ENCODE peak calls at places on chromosomes 5 and 9, in five cellular contexts. One of them, this sample, is unnamed.

GRCh38 chr9:117034862-117035261 is 347.8 kb downstream of the TRIM32 start:
- DNase-seq in left ventricle myocardium inferior: no peak
- DNase-seq in omental fat pad: no peak
- DNase-seq in mucosa of descending colon: peak
- DNase-seq in prostate gland: no peak
- DNase-seq in this sample: no peak

GRCh38 chr9:131098391-131099087 is 2.2 kb downstream of the AIF1L start:
- DNase-seq in mucosa of descending colon: no peak
- DNase-seq in left ventricle myocardium inferior: no peak
- DNase-seq in omental fat pad: no peak
- DNase-seq in prostate gland: no peak
- DNase-seq in this sample: no peak

GRCh38 chr5:150126921-150127265 is 28.8 kb downstream of the PDGFRB start:
- DNase-seq in mucosa of descending colon: no peak
- DNase-seq in omental fat pad: no peak
- DNase-seq in prostate gland: no peak
- DNase-seq in left ventricle myocardium inferior: no peak
- DNase-seq in this sample: no peak

GRCh38 chr9:21672762-21673161 is 129.7 kb upstream of the MTAP start:
- DNase-seq in prostate gland: no peak
- DNase-seq in left ventricle myocardium inferior: no peak
- DNase-seq in mucosa of descending colon: no peak
- DNase-seq in omental fat pad: no peak
- DNase-seq in this sample: no peak

GRCh38 chr9:21392270-21392669 is 7.1 kb upstream of the IFNA2 start:
- DNase-seq in left ventricle myocardium inferior: no peak
- DNase-seq in prostate gland: no peak
- DNase-seq in mucosa of descending colon: no peak
- DNase-seq in omental fat pad: no peak
- DNase-seq in this sample: no peak

GRCh38 chr5:547086-547924 is 23.1 kb upstream of the SLC9A3 start:
- DNase-seq in mucosa of descending colon: no peak
- DNase-seq in prostate gland: no peak
- DNase-seq in left ventricle myocardium inferior: peak
- DNase-seq in omental fat pad: no peak
- DNase-seq in this sample: peak

GRCh38 chr5:8628521-8628920 is 759.6 kb downstream of the MTRR start:
- DNase-seq in left ventricle myocardium inferior: no peak
- DNase-seq in mucosa of descending colon: no peak
- DNase-seq in omental fat pad: no peak
- DNase-seq in prostate gland: no peak
- DNase-seq in this sample: no peak

GRCh38 chr9:134681061-134681661 is 39.6 kb downstream of the COL5A1 start:
- DNase-seq in prostate gland: no peak
- DNase-seq in mucosa of descending colon: no peak
- DNase-seq in left ventricle myocardium inferior: no peak
- DNase-seq in omental fat pad: no peak
- DNase-seq in this sample: peak

GRCh38 chr9:71249729-71250317 is 128.4 kb upstream of the TRPM3 start:
- DNase-seq in left ventricle myocardium inferior: no peak
- DNase-seq in omental fat pad: no peak
- DNase-seq in mucosa of descending colon: peak
- DNase-seq in prostate gland: peak
- DNase-seq in this sample: no peak

GRCh38 chr5:72477644-72478043 is 29.6 kb downstream of the ZNF366 start:
- DNase-seq in mucosa of descending colon: no peak
- DNase-seq in left ventricle myocardium inferior: no peak
- DNase-seq in omental fat pad: no peak
- DNase-seq in prostate gland: no peak
- DNase-seq in this sample: no peak

GRCh38 chr5:135264451-135265445 is 134.3 kb downstream of the MACROH2A1 start:
- DNase-seq in left ventricle myocardium inferior: no peak
- DNase-seq in omental fat pad: no peak
- DNase-seq in mucosa of descending colon: no peak
- DNase-seq in prostate gland: no peak
- DNase-seq in this sample: no peak

GRCh38 chr5:123438244-123438643 is 15.0 kb upstream of the CEP120 start:
- DNase-seq in omental fat pad: no peak
- DNase-seq in mucosa of descending colon: no peak
- DNase-seq in prostate gland: no peak
- DNase-seq in left ventricle myocardium inferior: no peak
- DNase-seq in this sample: no peak

GRCh38 chr5:138753794-138754698 is 821 bp downstream of the CTNNA1 start:
- DNase-seq in prostate gland: peak
- DNase-seq in mucosa of descending colon: peak
- DNase-seq in left ventricle myocardium inferior: peak
- DNase-seq in omental fat pad: peak
- DNase-seq in this sample: peak

GRCh38 chr9:32525506-32525905 is 490 bp downstream of the RIGI start:
- DNase-seq in mucosa of descending colon: peak
- DNase-seq in left ventricle myocardium inferior: no peak
- DNase-seq in prostate gland: peak
- DNase-seq in omental fat pad: no peak
- DNase-seq in this sample: no peak

GRCh38 chr5:149355688-149356087 is 2.2 kb upstream of the PCYOX1L start:
- DNase-seq in mucosa of descending colon: no peak
- DNase-seq in omental fat pad: no peak
- DNase-seq in left ventricle myocardium inferior: no peak
- DNase-seq in prostate gland: no peak
- DNase-seq in this sample: no peak

GRCh38 chr9:77945798-77946197 is 85.8 kb downstream of the GNAQ start:
- DNase-seq in mucosa of descending colon: no peak
- DNase-seq in prostate gland: no peak
- DNase-seq in left ventricle myocardium inferior: no peak
- DNase-seq in omental fat pad: no peak
- DNase-seq in this sample: no peak

GRCh38 chr5:140965905-140966292 is 377 bp upstream of the PCDHAC2 start:
- DNase-seq in omental fat pad: no peak
- DNase-seq in mucosa of descending colon: no peak
- DNase-seq in left ventricle myocardium inferior: no peak
- DNase-seq in prostate gland: no peak
- DNase-seq in this sample: no peak

GRCh38 chr5:60945760-60946253 is 802 bp downstream of the NDUFAF2 start:
- DNase-seq in mucosa of descending colon: peak
- DNase-seq in prostate gland: peak
- DNase-seq in omental fat pad: peak
- DNase-seq in left ventricle myocardium inferior: no peak
- DNase-seq in this sample: no peak

GRCh38 chr9:80410106-80410505 is 838.3 kb downstream of the TLE4 start:
- DNase-seq in mucosa of descending colon: peak
- DNase-seq in omental fat pad: no peak
- DNase-seq in left ventricle myocardium inferior: no peak
- DNase-seq in prostate gland: no peak
- DNase-seq in this sample: no peak

GRCh38 chr5:82106806-82107205 is 135.0 kb downstream of the ATG10 start:
- DNase-seq in prostate gland: no peak
- DNase-seq in omental fat pad: no peak
- DNase-seq in mucosa of descending colon: no peak
- DNase-seq in left ventricle myocardium inferior: no peak
- DNase-seq in this sample: no peak

DNA sequence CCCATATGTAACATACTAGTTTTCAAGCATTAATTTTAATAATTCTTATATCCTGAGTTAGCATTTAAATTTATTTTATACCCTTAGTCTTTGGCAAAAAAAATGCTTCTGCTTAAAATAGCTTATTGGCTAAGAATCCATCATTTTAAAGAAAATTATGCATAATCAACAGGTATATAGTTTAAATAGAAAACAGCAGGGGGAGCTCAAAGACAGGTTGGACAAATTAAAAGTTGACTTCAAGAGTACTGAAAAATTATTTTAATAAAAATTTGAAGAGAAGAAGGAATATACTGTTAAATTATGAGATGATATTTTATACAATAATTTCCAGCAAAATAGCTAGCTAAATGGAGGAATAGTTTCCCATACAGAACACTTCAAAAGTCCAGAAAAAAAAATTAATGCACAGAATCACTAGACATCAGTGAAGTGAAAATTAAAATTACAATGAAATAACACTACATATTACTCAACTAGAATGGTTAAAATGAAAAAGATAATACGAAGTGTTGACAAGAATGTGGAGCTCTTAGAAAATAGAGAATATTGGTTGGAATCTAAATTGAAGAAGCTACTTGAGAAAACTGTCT is 387.1 kb downstream of the PDE4D start:
- DNase-seq in mucosa of descending colon: no peak
- DNase-seq in omental fat pad: no peak
- DNase-seq in prostate gland: no peak
- DNase-seq in left ventricle myocardium inferior: no peak
- DNase-seq in this sample: no peak
- TF ChIP-seq CTCF in mucosa of descending colon: no peak
- TF ChIP-seq CTCF in omental fat pad: no peak
- TF ChIP-seq CTCF in prostate gland: peak
- TF ChIP-seq CTCF in left ventricle myocardium inferior: peak
- TF ChIP-seq CTCF in this sample: peak

GRCh38 chr5:173554989-173555705 is 61.3 kb downstream of the BOD1 start:
- DNase-seq in left ventricle myocardium inferior: no peak
- DNase-seq in mucosa of descending colon: no peak
- DNase-seq in prostate gland: peak
- DNase-seq in omental fat pad: no peak
- DNase-seq in this sample: no peak

GRCh38 chr5:173557123-173557903 is 59.1 kb downstream of the BOD1 start:
- DNase-seq in mucosa of descending colon: no peak
- DNase-seq in prostate gland: no peak
- DNase-seq in omental fat pad: no peak
- DNase-seq in left ventricle myocardium inferior: no peak
- DNase-seq in this sample: no peak

GRCh38 chr5:173550641-173551040 is 65.8 kb downstream of the BOD1 start:
- DNase-seq in omental fat pad: no peak
- DNase-seq in left ventricle myocardium inferior: no peak
- DNase-seq in mucosa of descending colon: no peak
- DNase-seq in prostate gland: no peak
- DNase-seq in this sample: no peak

GRCh38 chr5:173556142-173557028 is 60.1 kb downstream of the BOD1 start:
- DNase-seq in mucosa of descending colon: no peak
- DNase-seq in left ventricle myocardium inferior: no peak
- DNase-seq in omental fat pad: no peak
- DNase-seq in prostate gland: no peak
- DNase-seq in this sample: no peak

GRCh38 chr5:173554038-173554955 is 62.2 kb downstream of the BOD1 start:
- DNase-seq in prostate gland: no peak
- DNase-seq in mucosa of descending colon: no peak
- DNase-seq in left ventricle myocardium inferior: no peak
- DNase-seq in omental fat pad: no peak
- DNase-seq in this sample: no peak
- TF ChIP-seq CTCF in prostate gland: no peak
- TF ChIP-seq CTCF in mucosa of descending colon: no peak
- TF ChIP-seq CTCF in left ventricle myocardium inferior: no peak
- TF ChIP-seq CTCF in omental fat pad: no peak
- TF ChIP-seq CTCF in this sample: no peak

GRCh38 chr5:172979778-172980177 is 3.8 kb upstream of the ATP6V0E1 start:
- DNase-seq in omental fat pad: no peak
- DNase-seq in left ventricle myocardium inferior: no peak
- DNase-seq in mucosa of descending colon: no peak
- DNase-seq in prostate gland: no peak
- DNase-seq in this sample: no peak

GRCh38 chr5:172983542-172984243 is at the start of gene ATP6V0E1:
- DNase-seq in left ventricle myocardium inferior: peak
- DNase-seq in prostate gland: peak
- DNase-seq in mucosa of descending colon: peak
- DNase-seq in omental fat pad: peak
- DNase-seq in this sample: peak

GRCh38 chr5:172981931-172982330 is 1.6 kb upstream of the ATP6V0E1 start:
- DNase-seq in mucosa of descending colon: no peak
- DNase-seq in prostate gland: no peak
- DNase-seq in left ventricle myocardium inferior: no peak
- DNase-seq in omental fat pad: no peak
- DNase-seq in this sample: no peak

GRCh38 chr5:172985596-172985995 is 2.0 kb downstream of the ATP6V0E1 start:
- DNase-seq in omental fat pad: no peak
- DNase-seq in prostate gland: no peak
- DNase-seq in left ventricle myocardium inferior: no peak
- DNase-seq in mucosa of descending colon: no peak
- DNase-seq in this sample: no peak

DNA sequence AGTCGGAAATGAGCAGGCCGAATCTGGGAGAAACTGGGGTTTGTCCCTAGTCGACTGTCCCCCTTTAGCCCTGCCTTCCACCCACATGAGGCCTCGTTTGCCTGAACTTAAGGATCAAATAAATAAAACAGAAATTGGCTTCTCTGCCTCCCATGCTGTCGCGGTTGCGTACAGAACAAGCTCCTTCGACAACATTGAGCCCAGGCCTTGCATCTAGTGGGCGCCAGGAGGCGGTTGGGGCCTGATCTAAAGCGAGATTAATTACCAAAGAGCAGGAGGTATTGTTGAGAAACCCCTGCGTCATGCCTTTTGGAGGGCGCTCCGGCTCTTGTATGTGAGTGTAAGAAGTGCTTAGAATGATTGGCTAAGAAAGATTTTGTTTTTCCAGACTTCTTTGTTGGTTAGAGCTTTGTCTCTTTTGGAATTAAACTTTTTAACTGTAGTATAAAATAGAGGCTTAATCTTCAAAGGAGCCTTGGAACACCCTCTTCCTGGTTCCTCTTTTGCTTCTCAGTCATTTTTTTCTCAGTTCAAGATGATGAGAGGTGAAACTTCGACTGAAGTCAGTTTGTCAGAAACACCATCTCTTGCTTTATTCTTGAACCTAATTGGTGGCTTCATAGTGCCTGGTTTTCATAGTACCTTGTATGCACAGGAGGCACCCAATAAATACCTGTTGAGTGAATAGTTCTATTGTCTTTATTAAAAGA is 828 bp downstream of the ATP6V0E1 start:
- DNase-seq in omental fat pad: peak
- DNase-seq in mucosa of descending colon: peak
- DNase-seq in left ventricle myocardium inferior: peak
- DNase-seq in prostate gland: peak
- DNase-seq in this sample: peak
- TF ChIP-seq CTCF in omental fat pad: no peak
- TF ChIP-seq CTCF in mucosa of descending colon: peak
- TF ChIP-seq CTCF in left ventricle myocardium inferior: peak
- TF ChIP-seq CTCF in prostate gland: peak
- TF ChIP-seq CTCF in this sample: peak

DNA sequence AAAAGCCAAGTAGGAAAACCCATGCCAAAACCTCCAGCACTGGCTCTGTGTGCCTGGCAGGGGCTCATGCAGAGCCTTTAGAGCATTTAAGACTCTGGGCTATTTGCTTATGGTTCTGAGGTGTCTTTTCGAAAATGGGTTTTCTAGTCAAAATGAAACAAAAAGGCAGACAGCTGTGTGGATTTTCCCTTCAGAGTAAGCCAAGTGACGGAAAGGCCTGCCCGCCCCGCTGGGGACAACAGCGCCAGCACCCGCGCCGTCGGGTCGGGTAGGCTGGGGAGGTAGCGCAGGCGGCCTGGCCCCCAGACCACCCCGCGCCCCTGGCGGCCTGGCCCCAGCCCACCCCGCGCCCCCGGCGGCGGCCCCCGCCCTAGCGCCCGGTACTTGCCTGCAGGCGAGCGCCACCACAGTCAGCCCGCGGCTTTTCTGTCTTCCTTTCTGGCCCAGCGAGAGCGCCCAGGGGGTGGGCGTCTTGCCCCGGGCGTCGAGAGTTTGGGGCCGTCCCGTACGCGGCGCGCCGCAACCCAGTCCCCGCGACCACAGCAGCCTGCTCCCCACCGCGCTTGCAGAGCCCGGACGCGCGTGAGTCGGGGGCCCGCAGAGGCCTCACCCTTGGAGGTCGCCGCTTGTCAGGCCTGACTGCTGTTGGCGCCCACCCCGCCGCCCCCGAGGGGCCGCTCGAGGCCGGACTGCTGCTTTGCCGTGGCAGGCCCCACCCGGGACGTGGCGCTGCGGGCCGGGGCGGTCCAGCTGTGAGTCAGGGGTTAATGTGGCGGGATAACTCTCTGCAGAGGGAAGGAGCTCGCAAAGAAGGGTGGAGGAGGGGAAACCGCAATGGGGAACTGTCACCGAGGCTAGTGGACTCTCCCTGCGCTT is at the start of gene TICAM2:
- DNase-seq in mucosa of descending colon: peak
- DNase-seq in left ventricle myocardium inferior: peak
- DNase-seq in prostate gland: peak
- DNase-seq in omental fat pad: peak
- DNase-seq in this sample: peak
- TF ChIP-seq CTCF in mucosa of descending colon: no peak
- TF ChIP-seq CTCF in left ventricle myocardium inferior: peak
- TF ChIP-seq CTCF in prostate gland: peak
- TF ChIP-seq CTCF in omental fat pad: no peak
- TF ChIP-seq CTCF in this sample: no peak

This sample was measured in spleen.